ENCODE peak calls at places on chromosome 9, in five cellular contexts. S is stimulated activated CD4-positive, alpha-beta T cell treated with anti-CD3 and anti-CD28 coated beads, Interleukin-2, amount 100 ng/mL, for 24 hours; A is activated CD4-positive, CD25-positive, alpha-beta regulatory T cell; Y is NCI-H524; R is Calu3. K is an unnamed sample.

GRCh38 chr9:127790094-127790855 is 4.4 kb downstream of the CDK9 start:
- DNase-seq in R (no peak), A (no peak), Y (no peak), S (no peak), K (no peak)

GRCh38 chr9:130446111-130446861 is 1.5 kb downstream of the ASS1 start:
- DNase-seq in R (no peak), S (no peak), A (no peak), Y (peak; percentile 61), K (no peak)

GRCh38 chr9:108053555-108054061 is 564.0 kb upstream of the KLF4 start:
- DNase-seq in A (no peak), R (no peak), S (no peak), Y (peak; percentile 62), K (no peak)

GRCh38 chr9:107176701-107177100 is 106.4 kb upstream of the RAD23B start:
- DNase-seq in R (no peak), A (no peak), S (no peak), Y (peak; percentile 72), K (no peak)

GRCh38 chr9:89323257-89323841 is 5.0 kb downstream of the SECISBP2 start:
- DNase-seq in R (no peak), Y (no peak), A (no peak), S (no peak), K (no peak)

GRCh38 chr9:17578911-17579793 is at the start of gene SH3GL2:
- DNase-seq in Y (peak; percentile 47), A (no peak), S (no peak), R (peak; percentile 65), K (peak; percentile 11)

GRCh38 chr9:85158512-85158911 is 489.0 kb downstream of the NTRK2 start:
- DNase-seq in R (peak; percentile 2), Y (no peak), A (no peak), S (no peak), K (no peak)

GRCh38 chr9:82553654-82554366 is 509.1 kb downstream of the RASEF start:
- DNase-seq in Y (no peak), S (no peak), A (no peak), R (no peak), K (no peak)

GRCh38 chr9:124502711-124503702 is 4.2 kb downstream of the NR5A1 start:
- DNase-seq in S (no peak), Y (no peak), A (no peak), R (no peak), K (no peak)

GRCh38 chr9:126436545-126437269 is 110.1 kb downstream of the MVB12B start:
- DNase-seq in S (no peak), Y (no peak), R (no peak), A (no peak), K (no peak)

GRCh38 chr9:91786132-91786896 is 163.7 kb downstream of the ROR2 start:
- DNase-seq in A (no peak), R (no peak), S (no peak), Y (peak; percentile 74), K (no peak)

GRCh38 chr9:101443358-101443757 is 7.8 kb upstream of the ALDOB start:
- DNase-seq in A (no peak), R (no peak), Y (peak; percentile 99), S (no peak), K (no peak)

GRCh38 chr9:2603621-2604020 is 18.0 kb upstream of the VLDLR start:
- DNase-seq in Y (no peak), A (no peak), S (no peak), R (no peak), K (no peak)

GRCh38 chr9:129757045-129757444 is 4.2 kb upstream of the PTGES start:
- DNase-seq in A (no peak), S (no peak), R (no peak), Y (no peak), K (no peak)

GRCh38 chr9:30039712-30040111 is 2344.7 kb upstream of the ACO1 start:
- DNase-seq in S (no peak), A (no peak), R (no peak), Y (no peak), K (no peak)

GRCh38 chr9:94912700-94913249 is 186.3 kb downstream of the AOPEP start:
- DNase-seq in R (peak; percentile 47), Y (no peak), S (no peak), A (no peak), K (no peak)

K was measured in NCI-H460.